ENCODE peak calls at places on chromosomes 5 and 9, in four cellular contexts. Q, P, Z and N are unnamed samples.

GRCh38 chr5:375336-375920 is 53.9 kb downstream of the AHRR start:
- DNase-seq in Q (no peak), P (no peak), Z (no peak), N (peak)

GRCh38 chr9:112894031-112894430 is 3.4 kb upstream of the SLC46A2 start:
- DNase-seq in Q (no peak), P (no peak), Z (no peak), N (no peak)

GRCh38 chr9:35481347-35481975 is 8.4 kb upstream of the RUSC2 start:
- DNase-seq in Q (peak), P (no peak), Z (peak), N (peak)

GRCh38 chr5:89827960-89828359 is 581.6 kb downstream of the CETN3 start:
- DNase-seq in Q (no peak), P (no peak), Z (no peak), N (no peak)

GRCh38 chr9:9942764-9943424 is 669.9 kb downstream of the PTPRD start:
- DNase-seq in Q (peak), P (peak), Z (peak), N (peak)

GRCh38 chr5:61790678-61791077 is 458.6 kb downstream of the ZSWIM6 start:
- DNase-seq in Q (peak), P (no peak), Z (no peak), N (no peak)

GRCh38 chr5:175654807-175655206 is 3.1 kb upstream of the HRH2 start:
- DNase-seq in Q (no peak), P (no peak), Z (no peak), N (no peak)

GRCh38 chr5:148827723-148828122 is 1.3 kb downstream of the ADRB2 start:
- DNase-seq in Q (no peak), P (no peak), Z (no peak), N (no peak)

GRCh38 chr5:98827161-98827560 is 53.7 kb downstream of the RGMB start:
- DNase-seq in Q (peak), P (no peak), Z (peak), N (no peak)

GRCh38 chr9:27118916-27119315 is 9.9 kb downstream of the TEK start:
- DNase-seq in Q (no peak), P (no peak), Z (no peak), N (no peak)

GRCh38 chr5:31770157-31770556 is 131.2 kb downstream of the PDZD2 start:
- DNase-seq in Q (no peak), P (no peak), Z (no peak), N (no peak)

GRCh38 chr9:92770005-92770995 is 5.7 kb upstream of the BICD2 start:
- DNase-seq in Q (peak), P (no peak), Z (peak), N (no peak)

DNA sequence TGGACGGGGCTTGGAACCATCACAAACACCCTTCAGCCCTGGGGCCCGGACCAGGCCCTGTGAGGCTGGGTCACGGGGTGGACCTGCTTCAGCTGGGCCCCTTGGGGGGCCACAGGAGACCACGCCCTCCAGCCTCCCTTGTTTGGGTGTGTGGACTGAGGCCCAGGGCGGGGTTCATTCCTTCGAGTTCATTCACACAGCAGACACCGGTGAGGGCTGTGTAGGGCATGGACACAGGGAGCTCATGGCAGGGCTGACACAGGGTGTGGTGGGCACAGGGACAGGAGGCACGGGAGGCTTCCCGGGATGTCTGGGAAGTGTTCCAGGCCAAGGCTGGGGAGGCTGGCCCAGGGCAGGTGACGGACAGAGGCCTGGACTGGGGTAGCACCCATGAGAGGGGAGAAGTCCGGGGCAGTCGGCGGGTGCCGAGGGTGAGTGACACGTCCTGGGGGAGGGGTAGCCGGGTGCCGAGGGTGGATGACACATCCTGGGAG is 8.9 kb downstream of the DNLZ start:
- DNase-seq in Q (no peak), P (no peak), Z (no peak), N (no peak)
- TF ChIP-seq ATF3 in Q (no peak), P (no peak), Z (no peak), N (no peak)

GRCh38 chr5:138926257-138926656 is 51.1 kb upstream of the LRRTM2 start:
- DNase-seq in Q (no peak), P (no peak), Z (no peak), N (no peak)

GRCh38 chr5:138929571-138929955 is 54.4 kb upstream of the LRRTM2 start:
- DNase-seq in Q (no peak), P (no peak), Z (no peak), N (no peak)

GRCh38 chr5:138926688-138927448 is 51.7 kb upstream of the LRRTM2 start:
- DNase-seq in Q (no peak), P (no peak), Z (no peak), N (no peak)

GRCh38 chr5:138927539-138927938 is 52.4 kb upstream of the LRRTM2 start:
- DNase-seq in Q (no peak), P (no peak), Z (no peak), N (no peak)

GRCh38 chr5:138927979-138928378 is 52.8 kb upstream of the LRRTM2 start:
- DNase-seq in Q (peak), P (no peak), Z (no peak), N (no peak)
- TF ChIP-seq CBFB in Q (no peak), P (no peak), Z (no peak), N (no peak)

GRCh38 chr5:127076730-127077129 is 3.4 kb upstream of the C5orf63 start:
- DNase-seq in Q (no peak), P (no peak), Z (no peak), N (no peak)

GRCh38 chr5:127085371-127085770 is 12.1 kb upstream of the C5orf63 start:
- DNase-seq in Q (no peak), P (no peak), Z (no peak), N (no peak)

GRCh38 chr5:127084656-127085055 is 11.4 kb upstream of the C5orf63 start:
- DNase-seq in Q (no peak), P (no peak), Z (peak), N (no peak)

GRCh38 chr5:127077346-127077745 is 4.0 kb upstream of the C5orf63 start:
- DNase-seq in Q (no peak), P (no peak), Z (no peak), N (no peak)

GRCh38 chr5:127080001-127080478 is 6.7 kb upstream of the C5orf63 start:
- DNase-seq in Q (no peak), P (no peak), Z (peak), N (no peak)
- TF ChIP-seq ATF3 in Q (no peak), P (no peak), Z (no peak), N (no peak)

GRCh38 chr5:76467221-76467620 is 64.1 kb downstream of the IQGAP2 start:
- DNase-seq in Q (no peak), P (no peak), Z (no peak), N (no peak)

GRCh38 chr5:76470978-76471377 is 67.9 kb downstream of the IQGAP2 start:
- DNase-seq in Q (no peak), P (no peak), Z (no peak), N (no peak)

GRCh38 chr5:76468625-76469410 is 65.7 kb downstream of the IQGAP2 start:
- DNase-seq in Q (no peak), P (no peak), Z (no peak), N (no peak)

GRCh38 chr5:76471994-76472337 is 68.9 kb downstream of the IQGAP2 start:
- DNase-seq in Q (no peak), P (no peak), Z (no peak), N (no peak)

GRCh38 chr5:76469656-76470290 is 66.7 kb downstream of the IQGAP2 start:
- DNase-seq in Q (no peak), P (no peak), Z (no peak), N (no peak)
- TF ChIP-seq CBFB in Q (no peak), P (no peak), Z (no peak), N (no peak)

DNA sequence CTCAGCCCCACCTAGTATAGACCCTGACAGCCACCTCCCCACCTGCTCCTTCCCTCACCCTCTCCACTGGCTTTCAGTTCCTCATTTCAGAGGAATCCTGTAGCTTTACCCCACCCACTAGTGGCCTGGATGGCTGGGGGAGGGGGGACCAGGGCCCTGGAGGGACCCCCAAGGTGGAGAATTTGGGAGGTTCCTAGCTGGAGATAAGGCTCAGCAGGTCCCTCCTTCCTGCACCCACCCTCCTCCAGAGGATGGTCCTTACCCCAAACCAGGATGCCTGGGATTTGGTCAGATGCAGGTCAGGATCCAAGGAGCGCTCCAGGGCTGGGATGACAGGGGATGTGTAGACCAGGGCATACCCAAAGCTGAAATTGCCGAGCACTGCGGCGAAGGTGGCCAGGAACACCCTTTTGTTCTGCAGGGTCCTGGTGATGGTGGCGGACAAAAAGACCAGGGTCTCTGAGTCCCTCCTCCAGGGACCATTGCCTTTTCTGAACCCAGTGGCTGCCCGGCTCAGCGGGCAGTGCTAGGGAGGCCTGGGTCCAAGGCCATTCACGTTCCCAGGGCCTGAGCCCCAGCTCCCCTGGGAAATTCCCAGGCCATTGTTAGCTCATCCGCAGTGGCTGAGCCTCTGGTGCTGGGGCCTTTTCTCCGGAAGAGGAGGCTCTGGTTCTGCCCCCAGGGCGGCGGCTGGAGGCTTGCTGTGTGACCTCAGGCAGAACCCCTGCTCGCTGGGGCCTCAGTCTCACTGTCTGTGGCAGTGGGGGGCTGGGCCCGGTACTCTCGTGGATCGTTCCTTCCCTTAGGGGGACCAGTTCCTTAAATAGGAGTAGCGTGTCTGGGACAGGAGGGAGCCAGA is 678 bp downstream of the SLC2A6 start:
- DNase-seq in Q (peak), P (no peak), Z (no peak), N (no peak)
- TF ChIP-seq ATF3 in Q (peak), P (no peak), Z (no peak), N (no peak)

DNA sequence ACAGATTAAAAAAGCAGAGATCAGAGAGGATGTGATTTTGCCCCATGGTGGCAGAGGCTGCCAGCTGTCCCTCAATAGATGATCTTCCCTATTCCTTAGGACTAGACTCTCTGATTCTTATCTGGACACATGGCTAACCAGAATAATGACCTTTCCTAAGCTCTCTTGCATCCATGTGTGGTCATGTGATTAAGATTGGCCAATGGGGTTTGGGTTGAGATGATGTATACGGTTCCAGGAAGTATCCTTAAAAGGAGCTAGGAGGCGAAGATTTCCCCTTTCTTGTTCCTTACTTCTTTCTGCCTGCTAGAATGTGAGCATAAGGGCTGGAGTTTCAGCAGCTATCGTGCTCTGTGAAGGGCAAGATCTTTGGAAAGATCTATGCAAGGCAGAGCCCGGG is 39.8 kb downstream of the FOXI1 start:
- DNase-seq in Q (no peak), P (no peak), Z (peak), N (no peak)
- TF ChIP-seq CBFB in Q (no peak), P (no peak), Z (no peak), N (no peak)

GRCh38 chr5:146007270-146007669 is 70.9 kb downstream of the SH3RF2 start:
- DNase-seq in Q (peak), P (no peak), Z (peak), N (no peak)
- TF ChIP-seq ATF3 in Q (no peak), P (no peak), Z (no peak), N (no peak)

DNA sequence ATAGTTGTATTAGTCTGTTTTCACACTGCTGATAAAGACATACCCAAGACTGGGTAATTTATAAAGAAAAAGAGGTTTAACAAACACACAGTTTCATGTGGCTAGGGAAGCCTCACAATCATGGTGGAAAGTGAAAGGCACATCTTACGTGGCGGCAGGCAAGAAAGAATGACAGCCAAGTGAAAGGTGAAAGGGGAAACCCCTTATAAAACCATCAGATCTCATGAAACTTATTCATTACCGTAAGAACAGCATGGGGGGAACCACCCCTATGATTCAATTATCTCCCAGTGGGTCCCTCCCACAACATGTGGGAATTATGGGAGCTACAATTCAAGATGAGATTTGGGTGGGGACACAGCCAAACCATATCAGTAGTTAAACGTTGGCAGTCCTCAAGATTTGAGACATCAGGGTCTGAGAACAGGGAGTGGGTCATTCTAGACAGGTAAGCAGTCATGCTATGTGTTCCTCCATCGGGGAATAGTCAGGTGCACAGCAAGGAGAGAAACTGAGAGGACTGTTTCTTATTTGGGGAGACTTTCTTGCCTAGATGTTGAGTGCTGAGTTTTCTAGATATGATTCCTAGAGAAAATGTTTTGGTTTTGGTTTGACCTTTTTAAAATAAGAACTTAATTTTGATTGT is 45.8 kb upstream of the ENTREP1 start:
- DNase-seq in Q (no peak), P (peak), Z (no peak), N (no peak)
- TF ChIP-seq CBFB in Q (no peak), P (no peak), Z (no peak), N (no peak)